ENCODE peak calls at places on chromosomes 5 and 9, in seven cellular contexts. N, T, W, Z, E, R and Q are unnamed samples.

GRCh38 chr5:11383506-11384095 is 520.6 kb downstream of the CTNND2 start:
- DNase-seq in W (no peak), N (no peak), E (no peak), T (no peak), Z (no peak), R (no peak), Q (no peak)

GRCh38 chr9:91384954-91385353 is 23.2 kb upstream of the AUH start:
- DNase-seq in W (no peak), T (no peak), R (no peak), Z (no peak), N (no peak), E (no peak), Q (no peak)

GRCh38 chr5:147935032-147935431 is 28.7 kb upstream of the C5orf46 start:
- DNase-seq in N (no peak), T (peak), E (no peak), R (peak), W (peak), Z (peak), Q (peak)

GRCh38 chr5:139872052-139872766 is 76.6 kb downstream of the PSD2 start:
- DNase-seq in N (no peak), W (no peak), Z (no peak), R (no peak), T (no peak), E (no peak), Q (no peak)

GRCh38 chr9:129331772-129332512 is 153.9 kb upstream of the IER5L start:
- DNase-seq in Z (no peak), N (no peak), R (no peak), T (no peak), W (no peak), E (no peak), Q (no peak)

GRCh38 chr9:32738501-32739172 is 44.7 kb upstream of the TMEM215 start:
- DNase-seq in Z (peak), W (no peak), N (no peak), E (no peak), T (no peak), R (no peak), Q (no peak)

GRCh38 chr5:175443514-175444059 is 395 bp downstream of the DRD1 start:
- DNase-seq in T (peak), Z (no peak), W (no peak), R (no peak), N (no peak), E (no peak), Q (no peak)

GRCh38 chr9:72464819-72465218 is 56.6 kb upstream of the TMC1 start:
- DNase-seq in Z (no peak), W (no peak), R (no peak), N (no peak), E (no peak), T (no peak), Q (no peak)

GRCh38 chr5:133253076-133253475 is 201.3 kb downstream of the HSPA4 start:
- DNase-seq in R (no peak), Z (no peak), W (no peak), E (no peak), N (no peak), T (no peak), Q (no peak)

GRCh38 chr5:159735036-159735435 is 181.2 kb upstream of the ADRA1B start:
- DNase-seq in W (no peak), R (no peak), N (no peak), Z (no peak), T (no peak), E (no peak), Q (no peak)
- TF ChIP-seq JUND in W (no peak), R (no peak), N (no peak), Z (no peak), T (peak), E (no peak), Q (no peak)

DNA sequence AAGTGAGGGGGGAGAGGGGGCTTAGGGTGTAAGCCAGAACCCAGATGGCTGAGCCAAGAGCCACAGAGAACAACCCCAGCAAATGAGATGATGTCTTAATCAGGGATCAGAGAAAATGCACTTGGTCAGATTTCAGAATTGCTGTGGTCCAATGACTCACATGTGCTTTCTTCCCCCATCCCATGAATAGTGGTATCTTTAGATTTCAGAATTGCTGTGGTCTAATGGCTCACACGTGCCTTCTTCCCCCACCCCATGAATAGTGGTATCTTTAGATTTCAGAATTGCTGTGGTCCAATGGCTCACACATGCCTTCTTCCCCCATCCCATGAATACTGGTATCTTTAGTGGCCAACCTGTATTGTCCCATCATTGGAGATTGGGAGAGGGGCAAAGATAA is 59.9 kb downstream of the IRX2 start:
- DNase-seq in E (no peak), R (no peak), Z (no peak), W (no peak), T (no peak), N (no peak), Q (no peak)
- TF ChIP-seq JUND in E (no peak), R (no peak), Z (no peak), W (no peak), T (no peak), N (no peak), Q (no peak)

GRCh38 chr9:2093920-2094597 is 78.9 kb downstream of the SMARCA2 start:
- DNase-seq in N (no peak), R (no peak), Z (no peak), W (peak), E (no peak), T (no peak), Q (peak)

GRCh38 chr9:2101524-2101923 is 86.4 kb downstream of the SMARCA2 start:
- DNase-seq in N (no peak), R (no peak), T (no peak), Z (no peak), W (no peak), E (no peak), Q (no peak)

DNA sequence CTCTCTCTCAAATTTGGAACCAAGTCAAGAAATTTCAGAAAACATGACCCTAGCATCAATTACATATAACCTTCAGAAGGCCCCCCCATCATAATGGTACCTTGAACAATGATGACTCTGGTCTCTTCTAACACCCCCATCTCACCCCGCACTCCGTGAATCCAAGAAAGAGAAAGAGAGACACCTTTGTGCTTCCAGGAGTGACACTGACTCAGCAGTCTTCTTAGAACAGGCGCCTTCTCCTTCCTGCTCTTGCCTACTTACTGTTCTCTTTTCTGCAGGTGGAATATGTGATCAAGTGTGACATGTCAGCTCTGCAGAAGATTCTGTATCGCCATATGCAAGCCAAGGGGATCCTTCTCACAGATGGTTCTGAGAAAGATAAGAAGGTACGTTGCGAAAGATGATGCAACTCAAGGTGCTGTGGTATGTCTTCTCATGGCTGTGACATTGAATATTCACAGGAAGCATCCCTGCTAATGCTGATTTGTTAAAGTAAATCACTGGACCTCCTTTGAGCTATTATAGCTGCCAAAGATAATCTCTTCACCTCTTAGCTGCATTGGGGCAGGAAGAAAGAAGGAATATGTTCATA is 81.3 kb downstream of the SMARCA2 start:
- DNase-seq in T (no peak), R (no peak), N (no peak), W (no peak), Z (no peak), E (peak), Q (no peak)
- TF ChIP-seq JUND in T (no peak), R (no peak), N (no peak), W (no peak), Z (no peak), E (no peak), Q (no peak)

DNA sequence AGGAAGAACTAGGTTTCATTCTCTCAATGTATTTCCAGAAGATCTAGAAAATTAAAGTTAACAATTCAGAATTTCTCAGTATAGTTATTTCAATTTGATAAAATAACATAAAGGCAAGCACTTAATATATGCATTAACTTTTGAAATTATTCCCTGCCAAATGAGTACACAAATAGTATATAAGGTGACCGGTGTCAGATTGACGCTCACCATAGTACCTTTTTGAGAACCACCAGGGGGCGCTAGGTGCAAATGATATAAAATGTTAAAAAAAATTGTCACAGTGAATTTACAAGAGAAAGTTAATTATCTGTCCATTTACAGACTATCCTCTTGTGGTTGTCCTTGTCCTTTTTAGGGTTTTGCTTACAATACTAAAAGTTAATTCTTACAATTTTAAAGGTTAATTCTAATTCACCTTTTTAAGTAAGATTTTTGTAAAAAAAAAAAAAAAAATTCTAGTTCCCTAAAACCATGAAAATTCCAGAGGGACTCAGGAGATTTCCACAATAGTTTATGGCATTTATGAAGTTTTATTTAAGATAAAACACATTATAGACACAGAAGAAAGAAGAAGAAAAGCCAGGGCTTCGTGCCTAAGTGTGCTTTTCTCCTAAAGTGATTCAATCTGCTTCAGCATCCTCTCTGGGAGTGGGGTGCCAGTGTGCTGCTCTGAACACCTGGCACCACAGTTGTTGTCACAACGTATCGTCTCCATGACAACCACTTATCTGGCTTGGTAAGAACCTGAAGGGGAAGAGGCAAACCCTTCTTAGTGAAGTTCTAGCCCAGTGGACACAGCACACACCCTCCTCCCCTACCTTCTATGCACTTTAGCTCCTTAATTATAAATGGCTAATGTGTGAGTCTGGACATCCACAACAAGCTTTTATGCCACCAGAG is 1.7 kb downstream of the ADAMTS16 start:
- DNase-seq in W (no peak), R (peak), Z (peak), T (peak), N (no peak), E (peak), Q (peak)
- TF ChIP-seq JUND in W (no peak), R (no peak), Z (no peak), T (no peak), N (no peak), E (no peak), Q (no peak)

DNA sequence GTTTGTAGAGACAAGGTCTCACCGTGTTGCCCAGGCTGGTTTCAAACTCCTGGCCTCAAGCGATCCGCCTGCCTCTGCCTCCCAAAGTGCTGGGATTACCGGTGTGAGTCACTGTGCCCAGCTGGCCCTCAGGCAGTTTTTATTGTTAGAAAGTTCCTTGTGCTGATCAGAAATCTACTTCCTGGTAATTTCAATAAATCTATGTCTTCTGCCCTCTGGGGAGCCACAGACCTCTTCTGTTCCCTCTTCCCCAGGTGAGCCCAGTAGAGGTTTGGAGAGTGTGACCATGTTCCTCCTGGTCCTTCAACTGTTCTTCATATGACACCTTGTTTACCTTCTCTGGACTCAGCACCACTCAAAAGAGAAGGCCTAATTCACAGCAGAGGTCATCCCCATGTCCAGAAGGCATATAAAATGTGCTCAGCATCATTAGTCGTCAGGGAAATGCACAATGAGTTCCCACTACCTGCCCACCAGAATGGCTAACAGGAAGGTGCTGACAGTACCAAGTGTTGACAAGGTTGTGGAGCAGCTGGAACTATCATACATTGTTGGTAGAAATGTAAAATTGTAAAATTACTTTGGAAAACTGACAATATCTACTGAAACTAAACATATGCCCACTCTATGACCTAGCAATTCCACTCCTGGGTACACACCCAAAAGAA is 10.4 kb downstream of the TMOD1 start:
- DNase-seq in N (no peak), R (no peak), Z (no peak), T (no peak), E (no peak), W (no peak), Q (peak)
- TF ChIP-seq JUND in N (no peak), R (no peak), Z (peak), T (no peak), E (no peak), W (no peak), Q (no peak)

DNA sequence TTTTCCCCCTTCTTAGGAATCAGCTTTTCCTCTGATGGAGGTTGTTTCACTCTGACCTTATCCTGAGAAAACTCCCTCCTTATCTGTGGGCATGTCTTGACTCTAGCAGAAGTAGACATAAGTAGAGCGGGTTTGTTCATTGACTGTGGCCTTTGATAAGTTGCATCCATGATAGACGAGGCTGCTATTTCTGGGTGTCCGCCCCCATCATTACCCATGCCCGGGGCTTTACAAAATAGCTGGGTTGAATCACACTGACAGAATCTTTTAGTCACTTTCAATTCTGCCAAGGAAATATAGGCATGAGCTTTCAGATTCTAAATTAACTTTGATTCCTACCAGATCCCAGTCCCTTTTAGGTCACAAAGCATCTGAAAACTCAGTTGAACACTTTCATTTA is 223.8 kb downstream of the SEC61B start:
- DNase-seq in Z (no peak), W (no peak), N (no peak), T (no peak), E (no peak), R (no peak), Q (no peak)
- TF ChIP-seq JUND in Z (no peak), W (no peak), N (no peak), T (no peak), E (no peak), R (no peak), Q (no peak)

GRCh38 chr9:109010676-109011655 is 2.3 kb downstream of the CTNNAL1 start:
- DNase-seq in Z (peak), E (peak), T (no peak), N (no peak), W (no peak), R (peak), Q (no peak)
- TF ChIP-seq JUND in Z (peak), E (peak), T (peak), N (no peak), W (peak), R (no peak), Q (peak)